ENCODE peak calls at places on chromosomes 12 and 14, in five cellular contexts. One of them, this sample, is unnamed.

GRCh38 chr12:991350-992278 is 591 bp downstream of the ERC1 start:
- DNase-seq in K562: no peak
- DNase-seq in GM12865: no peak
- DNase-seq in pancreas: peak; percentile 56
- DNase-seq in IMR-90: peak; percentile 29
- DNase-seq in this sample: peak; percentile 19

GRCh38 chr12:48924617-48925217 is 575 bp downstream of the FKBP11 start:
- DNase-seq in pancreas: peak; percentile 50
- DNase-seq in GM12865: peak; percentile 90
- DNase-seq in IMR-90: peak; percentile 46
- DNase-seq in K562: no peak
- DNase-seq in this sample: peak; percentile 46

GRCh38 chr12:93094988-93095737 is 166.1 kb upstream of the EEA1 start:
- DNase-seq in IMR-90: no peak
- DNase-seq in GM12865: peak; percentile 85
- DNase-seq in pancreas: no peak
- DNase-seq in K562: no peak
- DNase-seq in this sample: no peak

GRCh38 chr12:52199294-52199920 is 7.6 kb upstream of the KRT80 start:
- DNase-seq in pancreas: no peak
- DNase-seq in IMR-90: no peak
- DNase-seq in GM12865: no peak
- DNase-seq in K562: no peak
- DNase-seq in this sample: no peak

GRCh38 chr12:119176267-119177055 is 2.3 kb upstream of the HSPB8 start:
- DNase-seq in IMR-90: peak; percentile 95
- DNase-seq in GM12865: no peak
- DNase-seq in K562: no peak
- DNase-seq in pancreas: peak; percentile 67
- DNase-seq in this sample: peak; percentile 92

GRCh38 chr12:128815779-128816642 is 7.7 kb downstream of the SLC15A4 start:
- DNase-seq in IMR-90: no peak
- DNase-seq in GM12865: peak; percentile 48
- DNase-seq in pancreas: no peak
- DNase-seq in K562: no peak
- DNase-seq in this sample: peak; percentile 37

GRCh38 chr14:101639257-101639833 is 78.0 kb downstream of the DIO3 start:
- DNase-seq in pancreas: no peak
- DNase-seq in GM12865: no peak
- DNase-seq in IMR-90: no peak
- DNase-seq in K562: no peak
- DNase-seq in this sample: no peak

GRCh38 chr14:104805326-104805678 is 4.4 kb downstream of the ZBTB42 start:
- DNase-seq in K562: peak; percentile 90
- DNase-seq in IMR-90: peak; percentile 89
- DNase-seq in pancreas: peak; percentile 43
- DNase-seq in GM12865: no peak
- DNase-seq in this sample: peak; percentile 72

GRCh38 chr14:67461341-67461985 is 27.1 kb downstream of the TMEM229B start:
- DNase-seq in GM12865: no peak
- DNase-seq in K562: no peak
- DNase-seq in IMR-90: peak; percentile 27
- DNase-seq in pancreas: peak; percentile 45
- DNase-seq in this sample: peak; percentile 60

GRCh38 chr12:117031843-117032592 is 67.2 kb downstream of the TESC start:
- DNase-seq in pancreas: no peak
- DNase-seq in IMR-90: no peak
- DNase-seq in K562: no peak
- DNase-seq in GM12865: no peak
- DNase-seq in this sample: no peak

GRCh38 chr14:85308531-85309300 is 221.2 kb upstream of the FLRT2 start:
- DNase-seq in IMR-90: no peak
- DNase-seq in pancreas: no peak
- DNase-seq in K562: no peak
- DNase-seq in GM12865: no peak
- DNase-seq in this sample: no peak

GRCh38 chr14:51576112-51576420 is 75.6 kb upstream of the FRMD6 start:
- DNase-seq in K562: no peak
- DNase-seq in GM12865: no peak
- DNase-seq in pancreas: no peak
- DNase-seq in IMR-90: peak; percentile 63
- DNase-seq in this sample: no peak

GRCh38 chr12:117261267-117261666 is 71.0 kb upstream of the FBXO21 start:
- DNase-seq in K562: no peak
- DNase-seq in IMR-90: no peak
- DNase-seq in GM12865: no peak
- DNase-seq in pancreas: no peak
- DNase-seq in this sample: no peak

GRCh38 chr12:100229876-100230275 is 29.3 kb downstream of the ACTR6 start:
- DNase-seq in pancreas: no peak
- DNase-seq in IMR-90: no peak
- DNase-seq in K562: no peak
- DNase-seq in GM12865: no peak
- DNase-seq in this sample: no peak

GRCh38 chr14:100193417-100194357 is 34.2 kb upstream of the DEGS2 start:
- DNase-seq in IMR-90: no peak
- DNase-seq in K562: peak; percentile 34
- DNase-seq in pancreas: no peak
- DNase-seq in GM12865: peak; percentile 37
- DNase-seq in this sample: no peak

GRCh38 chr14:105448706-105449111 is 25.9 kb upstream of the CRIP2 start:
- DNase-seq in pancreas: no peak
- DNase-seq in IMR-90: peak; percentile 47
- DNase-seq in GM12865: peak; percentile 70
- DNase-seq in K562: peak; percentile 66
- DNase-seq in this sample: peak; percentile 59

GRCh38 chr12:127881371-127882140 is 385.4 kb upstream of the TMEM132C start:
- DNase-seq in pancreas: no peak
- DNase-seq in IMR-90: no peak
- DNase-seq in K562: no peak
- DNase-seq in GM12865: no peak
- DNase-seq in this sample: peak; percentile 9

GRCh38 chr14:105918496-105919262 is 392.3 kb downstream of the TMEM121 start:
- DNase-seq in K562: no peak
- DNase-seq in pancreas: no peak
- DNase-seq in GM12865: peak; percentile 35
- DNase-seq in IMR-90: no peak
- DNase-seq in this sample: no peak

GRCh38 chr12:56188786-56189335 is 422 bp downstream of the SMARCC2 start:
- DNase-seq in K562: no peak
- DNase-seq in IMR-90: no peak
- DNase-seq in GM12865: peak; percentile 22
- DNase-seq in pancreas: no peak
- DNase-seq in this sample: no peak

GRCh38 chr12:104347374-104348075 is 44.0 kb downstream of the EID3 start:
- DNase-seq in IMR-90: peak; percentile 54
- DNase-seq in pancreas: no peak
- DNase-seq in GM12865: no peak
- DNase-seq in K562: no peak
- DNase-seq in this sample: peak; percentile 47

GRCh38 chr12:100442403-100442802 is 31.3 kb upstream of the NR1H4 start:
- DNase-seq in pancreas: no peak
- DNase-seq in IMR-90: no peak
- DNase-seq in GM12865: no peak
- DNase-seq in K562: no peak
- DNase-seq in this sample: no peak

GRCh38 chr12:62190921-62191746 is 69.1 kb upstream of the USP15 start:
- DNase-seq in GM12865: no peak
- DNase-seq in IMR-90: peak; percentile 23
- DNase-seq in K562: no peak
- DNase-seq in pancreas: no peak
- DNase-seq in this sample: no peak

GRCh38 chr14:89343356-89343755 is 73.7 kb downstream of the FOXN3 start:
- DNase-seq in GM12865: no peak
- DNase-seq in K562: no peak
- DNase-seq in pancreas: no peak
- DNase-seq in IMR-90: no peak
- DNase-seq in this sample: no peak

GRCh38 chr12:73719223-73719622 is 818.4 kb upstream of the ATXN7L3B start:
- DNase-seq in GM12865: no peak
- DNase-seq in pancreas: no peak
- DNase-seq in K562: no peak
- DNase-seq in IMR-90: no peak
- DNase-seq in this sample: no peak

GRCh38 chr14:95432152-95433093 is 84.0 kb downstream of the SYNE3 start:
- DNase-seq in GM12865: no peak
- DNase-seq in K562: peak; percentile 43
- DNase-seq in IMR-90: peak; percentile 6
- DNase-seq in pancreas: peak; percentile 44
- DNase-seq in this sample: peak; percentile 14

GRCh38 chr12:18753481-18754117 is 15.7 kb downstream of the CAPZA3 start:
- DNase-seq in IMR-90: peak; percentile 12
- DNase-seq in GM12865: no peak
- DNase-seq in K562: no peak
- DNase-seq in pancreas: no peak
- DNase-seq in this sample: peak; percentile 13

GRCh38 chr14:94143239-94143638 is 13.8 kb upstream of the IFI27L2 start:
- DNase-seq in IMR-90: no peak
- DNase-seq in K562: peak; percentile 19
- DNase-seq in pancreas: no peak
- DNase-seq in GM12865: peak; percentile 35
- DNase-seq in this sample: no peak

GRCh38 chr14:26730929-26731618 is 133.2 kb upstream of the NOVA1 start:
- DNase-seq in pancreas: no peak
- DNase-seq in GM12865: no peak
- DNase-seq in K562: peak; percentile 9
- DNase-seq in IMR-90: peak; percentile 3
- DNase-seq in this sample: peak; percentile 35

GRCh38 chr12:104999347-104999685 is 13.2 kb downstream of the NOPCHAP1 start:
- DNase-seq in pancreas: no peak
- DNase-seq in GM12865: no peak
- DNase-seq in K562: no peak
- DNase-seq in IMR-90: no peak
- DNase-seq in this sample: no peak

GRCh38 chr14:67569011-67569650 is 30.9 kb downstream of the PIGH start:
- DNase-seq in GM12865: no peak
- DNase-seq in pancreas: no peak
- DNase-seq in IMR-90: no peak
- DNase-seq in K562: no peak
- DNase-seq in this sample: no peak

GRCh38 chr14:73741386-73741875 is 27.2 kb upstream of the PNMA1 start:
- DNase-seq in pancreas: no peak
- DNase-seq in IMR-90: peak; percentile 66
- DNase-seq in GM12865: peak; percentile 69
- DNase-seq in K562: peak; percentile 92
- DNase-seq in this sample: peak; percentile 58

GRCh38 chr12:130870442-130871285 is 1.2 kb upstream of the RAN start:
- DNase-seq in pancreas: peak; percentile 25
- DNase-seq in GM12865: peak; percentile 97
- DNase-seq in IMR-90: peak; percentile 83
- DNase-seq in K562: peak; percentile 95
- DNase-seq in this sample: peak; percentile 96

GRCh38 chr12:94245984-94246383 is 97.6 kb downstream of the PLXNC1 start:
- DNase-seq in K562: no peak
- DNase-seq in GM12865: no peak
- DNase-seq in IMR-90: no peak
- DNase-seq in pancreas: no peak
- DNase-seq in this sample: no peak

GRCh38 chr12:67663121-67663520 is 14.6 kb downstream of the DYRK2 start:
- DNase-seq in IMR-90: peak; percentile 97
- DNase-seq in pancreas: no peak
- DNase-seq in K562: no peak
- DNase-seq in GM12865: no peak
- DNase-seq in this sample: peak; percentile 82

GRCh38 chr14:101083564-101084435 is 180.3 kb upstream of the RTL1 start:
- DNase-seq in GM12865: no peak
- DNase-seq in pancreas: no peak
- DNase-seq in K562: peak; percentile 33
- DNase-seq in IMR-90: no peak
- DNase-seq in this sample: no peak

GRCh38 chr12:9340422-9341259 is 132.4 kb upstream of the PZP start:
- DNase-seq in IMR-90: peak; percentile 92
- DNase-seq in K562: peak; percentile 16
- DNase-seq in GM12865: no peak
- DNase-seq in pancreas: no peak
- DNase-seq in this sample: no peak
- H3K4me3 ChIP-seq in IMR-90: no peak overlapping the region
- H3K4me3 ChIP-seq in K562: no peak overlapping the region
- H3K4me3 ChIP-seq in GM12865: no peak overlapping the region
- H3K4me3 ChIP-seq in pancreas: no peak overlapping the region
- H3K4me3 ChIP-seq in this sample: no peak overlapping the region

GRCh38 chr12:113103756-113104450 is 31.7 kb downstream of the RASAL1 start:
- DNase-seq in IMR-90: no peak
- DNase-seq in K562: peak; percentile 57
- DNase-seq in pancreas: no peak
- DNase-seq in GM12865: no peak
- DNase-seq in this sample: no peak
- TF ChIP-seq CTCF in IMR-90: no peak
- TF ChIP-seq CTCF in K562: no peak
- TF ChIP-seq CTCF in pancreas: no peak
- TF ChIP-seq CTCF in GM12865: no peak
- TF ChIP-seq CTCF in this sample: no peak

GRCh38 chr14:32940066-32940651 is 1.5 kb downstream of the NPAS3 start:
- DNase-seq in IMR-90: no peak
- DNase-seq in pancreas: no peak
- DNase-seq in K562: no peak
- DNase-seq in GM12865: no peak
- DNase-seq in this sample: peak; percentile 16
- H3K4me3 ChIP-seq in IMR-90: peak overlapping the region; percentile 31
- H3K4me3 ChIP-seq in pancreas: peak overlapping the region; percentile 51
- H3K4me3 ChIP-seq in K562: no peak overlapping the region
- H3K4me3 ChIP-seq in GM12865: peak overlapping the region; percentile 50
- H3K4me3 ChIP-seq in this sample: peak overlapping the region; percentile 66

GRCh38 chr12:77992760-77993159 is 162.1 kb downstream of the NAV3 start:
- DNase-seq in IMR-90: no peak
- DNase-seq in GM12865: no peak
- DNase-seq in K562: no peak
- DNase-seq in pancreas: no peak
- DNase-seq in this sample: no peak
- TF ChIP-seq CTCF in IMR-90: no peak
- TF ChIP-seq CTCF in GM12865: no peak
- TF ChIP-seq CTCF in K562: no peak
- TF ChIP-seq CTCF in pancreas: no peak
- TF ChIP-seq CTCF in this sample: no peak

DNA sequence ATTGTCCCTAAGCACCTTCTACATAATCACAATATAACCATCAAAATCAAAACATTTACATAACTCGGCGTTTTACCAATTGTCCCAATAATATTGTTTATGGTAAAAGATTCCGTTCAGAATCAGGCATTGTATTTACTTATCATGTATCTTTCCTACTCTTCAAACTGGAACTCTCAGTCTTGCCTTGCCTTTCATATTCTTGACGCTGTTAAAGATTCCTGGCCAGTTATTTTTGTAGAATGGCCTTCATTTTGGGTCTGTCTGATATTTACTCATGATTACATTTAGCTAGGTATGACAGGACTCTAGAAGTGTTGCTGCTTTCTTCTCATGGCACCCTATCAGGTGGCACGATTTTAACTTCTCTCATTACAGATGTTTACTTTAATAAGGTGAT is 850 bp upstream of the HEATR5A start:
- DNase-seq in IMR-90: no peak
- DNase-seq in GM12865: no peak
- DNase-seq in pancreas: no peak
- DNase-seq in K562: no peak
- DNase-seq in this sample: no peak
- H3K4me3 ChIP-seq in IMR-90: no peak overlapping the region
- H3K4me3 ChIP-seq in GM12865: peak overlapping the region; percentile 70
- H3K4me3 ChIP-seq in pancreas: peak overlapping the region; percentile 84
- H3K4me3 ChIP-seq in K562: peak overlapping the region; percentile 98
- H3K4me3 ChIP-seq in this sample: no peak overlapping the region

This sample was measured in fibroblast of the aortic adventitia.